ENCODE peak calls at places on chromosomes 1 and 21, in five cellular contexts. T is stomach, L is esophagus muscularis mucosa, V is suprapubic skin, D is K562. S is an unnamed sample.

GRCh38 chr1:174114106-174114505 is 45.2 kb upstream of the RABGAP1L start:
- DNase-seq in V (no peak), L (no peak), D (no peak), T (no peak), S (no peak)

GRCh38 chr1:234545512-234546386 is 64.2 kb downstream of the IRF2BP2 start:
- DNase-seq in T (no peak), L (no peak), D (peak), V (no peak), S (no peak)

GRCh38 chr1:84374991-84375838 is 23.1 kb upstream of the DNASE2B start:
- DNase-seq in T (no peak), L (no peak), D (no peak), V (peak), S (no peak)

GRCh38 chr1:95033843-95034242 is 38.9 kb downstream of the ALG14 start:
- DNase-seq in V (no peak), T (no peak), L (no peak), D (no peak), S (no peak)

GRCh38 chr1:169348356-169349036 is 19.1 kb downstream of the NME7 start:
- DNase-seq in L (no peak), V (no peak), T (no peak), D (peak), S (no peak)

GRCh38 chr1:203860396-203860951 is 925 bp upstream of the SNRPE start:
- DNase-seq in V (no peak), T (peak), D (no peak), L (no peak), S (peak)

GRCh38 chr1:76278711-76279386 is 204.3 kb downstream of the ST6GALNAC3 start:
- DNase-seq in T (no peak), L (no peak), D (no peak), V (no peak), S (no peak)

GRCh38 chr21:14922980-14923379 is 141.8 kb downstream of the NRIP1 start:
- DNase-seq in V (no peak), D (no peak), T (no peak), L (no peak), S (no peak)

GRCh38 chr1:56817716-56818463 is 1.3 kb downstream of the FYB2 start:
- DNase-seq in D (no peak), V (no peak), T (no peak), L (no peak), S (no peak)

GRCh38 chr1:5324903-5325302 is 667.3 kb downstream of the NPHP4 start:
- DNase-seq in T (no peak), V (no peak), L (no peak), D (no peak), S (no peak)

GRCh38 chr21:29342394-29342957 is 43.8 kb downstream of the BACH1 start:
- DNase-seq in T (no peak), V (no peak), D (no peak), L (no peak), S (peak)

GRCh38 chr1:230394134-230394533 is 32.0 kb downstream of the PGBD5 start:
- DNase-seq in V (no peak), D (no peak), L (no peak), T (no peak), S (no peak)

GRCh38 chr1:14676400-14676799 is 77.9 kb downstream of the KAZN start:
- DNase-seq in L (no peak), V (no peak), D (no peak), T (no peak), S (no peak)

GRCh38 chr1:215566556-215567490 is at the start of gene KCTD3:
- DNase-seq in T (peak), D (peak), L (no peak), V (peak), S (peak)

GRCh38 chr1:225896937-225897549 is 8.1 kb upstream of the LEFTY1 start:
- DNase-seq in T (peak), V (no peak), L (no peak), D (no peak), S (peak)

GRCh38 chr1:72296481-72296880 is 14.1 kb upstream of the NEGR1 start:
- DNase-seq in T (no peak), L (no peak), V (no peak), D (no peak), S (no peak)

GRCh38 chr1:235027076-235027861 is 101.4 kb downstream of the TOMM20 start:
- DNase-seq in V (no peak), L (no peak), D (no peak), T (peak), S (no peak)

GRCh38 chr21:32298658-32299081 is at the start of gene MRAP:
- DNase-seq in T (no peak), D (peak), L (no peak), V (peak), S (no peak)

GRCh38 chr1:27027575-27028250 is 15.1 kb upstream of the TENT5B start:
- DNase-seq in L (no peak), V (no peak), T (no peak), D (peak), S (no peak)

GRCh38 chr1:234062166-234062565 is 157.7 kb downstream of the SLC35F3 start:
- DNase-seq in D (no peak), T (no peak), L (no peak), V (no peak), S (no peak)

GRCh38 chr1:113141650-113142473 is 68.9 kb downstream of the LRIG2 start:
- DNase-seq in T (no peak), V (no peak), D (peak), L (no peak), S (no peak)

GRCh38 chr1:5998906-5999301 is 6.7 kb upstream of the NPHP4 start:
- DNase-seq in V (peak), D (no peak), T (no peak), L (no peak), S (no peak)

GRCh38 chr1:116115476-116115875 is 4.3 kb downstream of the MAB21L3 start:
- DNase-seq in T (no peak), V (no peak), D (no peak), L (peak), S (no peak)

GRCh38 chr1:110948038-110948810 is 15.5 kb downstream of the LRIF1 start:
- DNase-seq in T (no peak), L (no peak), D (no peak), V (no peak), S (no peak)

GRCh38 chr21:26167593-26167992 is 3.0 kb downstream of the APP start:
- DNase-seq in L (no peak), T (no peak), D (no peak), V (no peak), S (no peak)
- H3K4me3 ChIP-seq in L (peak), T (peak), D (no peak), V (peak), S (peak)

GRCh38 chr1:201896951-201897391 is 8.3 kb downstream of the SHISA4 start:
- DNase-seq in V (no peak), L (no peak), D (no peak), T (no peak), S (peak)
- TF ChIP-seq POLR2AphosphoS5 in V (no peak), L (peak), D (no peak), T (peak), S (peak)

GRCh38 chr1:162549001-162549400 is 12.5 kb upstream of the UAP1 start:
- DNase-seq in L (no peak), T (no peak), V (no peak), D (no peak), S (no peak)

GRCh38 chr1:162550925-162551324 is 10.6 kb upstream of the UAP1 start:
- DNase-seq in V (no peak), T (no peak), L (no peak), D (no peak), S (no peak)

GRCh38 chr1:162551969-162552683 is 9.4 kb upstream of the UAP1 start:
- DNase-seq in D (no peak), T (no peak), V (no peak), L (no peak), S (no peak)

GRCh38 chr1:162552684-162553252 is 8.8 kb upstream of the UAP1 start:
- DNase-seq in V (no peak), T (no peak), D (peak), L (no peak), S (no peak)

DNA sequence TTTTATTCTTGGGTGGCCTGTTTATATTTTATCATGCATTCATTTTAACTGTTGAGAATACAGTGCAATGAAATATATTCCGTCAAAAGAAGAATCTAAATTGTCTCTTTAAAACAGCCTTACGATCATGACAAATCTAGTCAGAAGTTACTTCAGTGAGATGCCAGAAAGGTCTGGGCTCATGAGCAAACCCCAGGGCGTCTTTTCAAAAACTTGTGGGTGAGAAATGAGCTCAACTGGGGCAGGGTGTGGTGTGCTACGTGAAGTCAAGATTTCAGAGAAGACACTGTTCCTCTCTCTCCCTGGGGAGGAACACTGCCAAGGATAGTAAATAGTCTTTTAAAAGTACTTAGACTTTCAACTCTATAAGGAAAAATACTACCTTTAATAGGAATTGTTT is 13.4 kb upstream of the UAP1 start:
- DNase-seq in T (no peak), D (no peak), L (no peak), V (peak), S (no peak)
- TF ChIP-seq EP300 in T (no peak), D (no peak), L (peak), V (no peak), S (no peak)

GRCh38 chr1:86712088-86712860 is 7.9 kb downstream of the SH3GLB1 start:
- DNase-seq in V (no peak), T (no peak), L (no peak), D (no peak), S (no peak)
- H3K4me3 ChIP-seq in V (no peak), T (no peak), L (no peak), D (no peak), S (no peak)

GRCh38 chr1:38881487-38881886 is at the start of gene GJA9:
- DNase-seq in L (no peak), T (no peak), D (no peak), V (no peak), S (no peak)
- TF ChIP-seq POLR2AphosphoS5 in L (no peak), T (no peak), D (no peak), V (no peak), S (no peak)

DNA sequence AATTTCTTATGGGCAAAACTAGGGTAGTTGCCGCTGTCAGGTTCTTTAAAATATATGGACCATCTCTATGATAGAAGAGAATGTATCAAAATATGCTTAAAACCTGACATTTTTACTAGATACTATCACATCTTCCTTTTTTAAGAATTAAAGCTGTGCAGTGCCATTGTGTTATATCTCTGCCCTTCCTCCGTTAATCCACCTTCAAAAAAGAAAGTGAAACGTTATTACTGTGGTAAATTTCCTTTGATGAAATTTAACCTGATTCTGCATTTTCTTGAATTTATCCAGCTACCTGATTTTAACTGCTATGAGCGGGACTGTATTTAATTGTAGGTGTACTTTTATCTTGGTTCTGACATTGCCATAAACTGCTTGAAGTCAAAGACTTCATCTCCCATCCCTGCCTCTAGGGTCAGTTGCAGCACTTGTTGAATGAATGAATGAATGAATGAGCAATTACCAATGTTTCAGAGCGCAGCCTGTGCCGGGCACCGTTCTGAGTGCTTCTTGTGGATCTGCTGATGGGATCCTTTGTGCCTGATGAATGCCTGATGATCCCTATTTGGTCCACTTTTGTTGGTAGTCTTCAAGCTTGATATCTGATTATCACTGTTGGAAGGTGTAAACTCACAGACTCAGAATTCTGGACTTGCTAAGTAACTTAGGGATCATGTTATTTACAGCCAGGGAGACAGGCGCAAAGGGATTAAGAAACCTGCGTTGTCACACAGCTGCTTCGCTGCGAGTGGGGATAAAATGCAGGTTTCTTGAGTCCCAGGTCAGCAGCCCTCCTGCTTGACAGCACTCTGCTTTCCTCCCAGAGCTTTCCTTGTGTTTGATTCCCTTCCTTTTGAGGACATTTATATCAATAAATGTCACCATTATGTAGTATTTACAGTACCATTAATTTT is 30.1 kb downstream of the SMYD2 start:
- DNase-seq in T (no peak), V (no peak), D (no peak), L (no peak), S (no peak)
- TF ChIP-seq EP300 in T (no peak), V (no peak), D (no peak), L (no peak), S (no peak)